ENCODE peak calls at places on chromosomes 2 and 18, in six cellular contexts. One of them, this sample, is unnamed.
A peak's percentile ranks its signal among the peaks of the same experiment; 100 is the strongest.

GRCh38 chr2:72806280-72806955 is 19.4 kb downstream of the EXOC6B start:
- DNase-seq in tibial nerve: no peak
- DNase-seq in MV-4-11: no peak
- DNase-seq in IMR-90: peak; percentile 40
- DNase-seq in activated T-cell treated with anti-CD3 and anti-CD28 coated beads for 1 hour: no peak
- DNase-seq in heart left ventricle: no peak
- DNase-seq in this sample: no peak

GRCh38 chr2:177758591-177759371 is 313.8 kb downstream of the PDE11A start:
- DNase-seq in MV-4-11: no peak
- DNase-seq in activated T-cell treated with anti-CD3 and anti-CD28 coated beads for 1 hour: no peak
- DNase-seq in heart left ventricle: peak; percentile 59
- DNase-seq in IMR-90: peak; percentile 42
- DNase-seq in tibial nerve: peak; percentile 28
- DNase-seq in this sample: no peak

GRCh38 chr2:190031971-190032623 is 30.4 kb downstream of the MSTN start:
- DNase-seq in tibial nerve: no peak
- DNase-seq in heart left ventricle: no peak
- DNase-seq in activated T-cell treated with anti-CD3 and anti-CD28 coated beads for 1 hour: no peak
- DNase-seq in MV-4-11: no peak
- DNase-seq in IMR-90: no peak
- DNase-seq in this sample: no peak

GRCh38 chr2:215760126-215760525 is 253.2 kb downstream of the MREG start:
- DNase-seq in tibial nerve: no peak
- DNase-seq in MV-4-11: no peak
- DNase-seq in IMR-90: no peak
- DNase-seq in heart left ventricle: no peak
- DNase-seq in activated T-cell treated with anti-CD3 and anti-CD28 coated beads for 1 hour: no peak
- DNase-seq in this sample: no peak

GRCh38 chr2:66948234-66948633 is 448.9 kb upstream of the ETAA1 start:
- DNase-seq in activated T-cell treated with anti-CD3 and anti-CD28 coated beads for 1 hour: no peak
- DNase-seq in heart left ventricle: no peak
- DNase-seq in IMR-90: no peak
- DNase-seq in MV-4-11: no peak
- DNase-seq in tibial nerve: no peak
- DNase-seq in this sample: no peak

GRCh38 chr18:36354989-36355388 is 57.5 kb downstream of the FHOD3 start:
- DNase-seq in IMR-90: peak; percentile 81
- DNase-seq in MV-4-11: peak; percentile 47
- DNase-seq in heart left ventricle: no peak
- DNase-seq in tibial nerve: no peak
- DNase-seq in activated T-cell treated with anti-CD3 and anti-CD28 coated beads for 1 hour: no peak
- DNase-seq in this sample: peak; percentile 66

GRCh38 chr18:48009116-48009825 is 78.8 kb upstream of the SMAD2 start:
- DNase-seq in MV-4-11: no peak
- DNase-seq in IMR-90: no peak
- DNase-seq in tibial nerve: no peak
- DNase-seq in heart left ventricle: no peak
- DNase-seq in activated T-cell treated with anti-CD3 and anti-CD28 coated beads for 1 hour: no peak
- DNase-seq in this sample: no peak

GRCh38 chr2:216283038-216283900 is 89.0 kb downstream of the MARCHF4 start:
- DNase-seq in heart left ventricle: no peak
- DNase-seq in IMR-90: no peak
- DNase-seq in activated T-cell treated with anti-CD3 and anti-CD28 coated beads for 1 hour: no peak
- DNase-seq in MV-4-11: no peak
- DNase-seq in tibial nerve: no peak
- DNase-seq in this sample: no peak

GRCh38 chr2:161337247-161337646 is 29.0 kb downstream of the PSMD14 start:
- DNase-seq in MV-4-11: no peak
- DNase-seq in heart left ventricle: no peak
- DNase-seq in tibial nerve: no peak
- DNase-seq in activated T-cell treated with anti-CD3 and anti-CD28 coated beads for 1 hour: no peak
- DNase-seq in IMR-90: no peak
- DNase-seq in this sample: no peak

GRCh38 chr2:207911215-207911614 is 114.1 kb downstream of the PLEKHM3 start:
- DNase-seq in activated T-cell treated with anti-CD3 and anti-CD28 coated beads for 1 hour: no peak
- DNase-seq in heart left ventricle: no peak
- DNase-seq in tibial nerve: no peak
- DNase-seq in IMR-90: no peak
- DNase-seq in MV-4-11: no peak
- DNase-seq in this sample: no peak

GRCh38 chr2:108403494-108403893 is 25.7 kb downstream of the SULT1C4 start:
- DNase-seq in activated T-cell treated with anti-CD3 and anti-CD28 coated beads for 1 hour: no peak
- DNase-seq in MV-4-11: no peak
- DNase-seq in tibial nerve: peak; percentile 16
- DNase-seq in heart left ventricle: no peak
- DNase-seq in IMR-90: peak; percentile 73
- DNase-seq in this sample: no peak

GRCh38 chr2:234189786-234190185 is 139.3 kb downstream of the SPP2 start:
- DNase-seq in tibial nerve: no peak
- DNase-seq in heart left ventricle: no peak
- DNase-seq in MV-4-11: no peak
- DNase-seq in activated T-cell treated with anti-CD3 and anti-CD28 coated beads for 1 hour: no peak
- DNase-seq in IMR-90: no peak
- DNase-seq in this sample: no peak

GRCh38 chr2:105888625-105889024 is 143.9 kb downstream of the NCK2 start:
- DNase-seq in tibial nerve: no peak
- DNase-seq in activated T-cell treated with anti-CD3 and anti-CD28 coated beads for 1 hour: no peak
- DNase-seq in heart left ventricle: no peak
- DNase-seq in MV-4-11: peak; percentile 40
- DNase-seq in IMR-90: no peak
- DNase-seq in this sample: no peak